ENCODE peak calls at places on chromosome 18, in nine cellular contexts. E, J, G, P, Q, B, C, U and S are unnamed samples.

GRCh38 chr18:22667616-22668422 is 250.1 kb upstream of the CTAGE1 start:
- DNase-seq in E (peak; percentile 96), J (no peak), G (no peak), P (no peak), Q (peak; percentile 94), B (no peak), C (no peak), U (peak; percentile 12), S (no peak)

GRCh38 chr18:24014986-24015896 is 687 bp downstream of the TTC39C start:
- DNase-seq in E (peak; percentile 76), J (peak; percentile 51), G (peak; percentile 59), P (peak; percentile 42), Q (peak; percentile 27), B (peak; percentile 27), C (peak; percentile 43), U (peak; percentile 30), S (no peak)

GRCh38 chr18:70181015-70181414 is 24.5 kb downstream of the RTTN start:
- DNase-seq in E (peak; percentile 79), J (no peak), G (no peak), P (no peak), Q (peak; percentile 84), B (no peak), C (no peak), U (no peak), S (no peak)

GRCh38 chr18:54279477-54280205 is 10.3 kb downstream of the POLI start:
- DNase-seq in E (no peak), J (no peak), G (no peak), P (no peak), Q (no peak), B (no peak), C (no peak), U (no peak), S (no peak)

GRCh38 chr18:46067431-46068007 is 4.5 kb downstream of the PSTPIP2 start:
- DNase-seq in E (peak; percentile 24), J (no peak), G (no peak), P (no peak), Q (peak; percentile 24), B (no peak), C (no peak), U (no peak), S (no peak)

GRCh38 chr18:3481696-3482210 is 31.8 kb downstream of the TGIF1 start:
- DNase-seq in E (peak; percentile 25), J (peak; percentile 52), G (peak; percentile 22), P (peak; percentile 39), Q (peak; percentile 27), B (no peak), C (no peak), U (no peak), S (no peak)

GRCh38 chr18:68865503-68865902 is 67.6 kb downstream of the CCDC102B start:
- DNase-seq in E (no peak), J (no peak), G (no peak), P (no peak), Q (no peak), B (no peak), C (no peak), U (no peak), S (no peak)

GRCh38 chr18:9095297-9096012 is 7.0 kb upstream of the NDUFV2 start:
- DNase-seq in E (peak; percentile 31), J (no peak), G (peak; percentile 67), P (no peak), Q (no peak), B (no peak), C (no peak), U (no peak), S (no peak)

GRCh38 chr18:31821452-31822171 is 60.9 kb upstream of the SLC25A52 start:
- DNase-seq in E (no peak), J (no peak), G (no peak), P (peak; percentile 27), Q (no peak), B (no peak), C (no peak), U (no peak), S (no peak)

GRCh38 chr18:31274915-31275314 is 43.0 kb upstream of the DSG1 start:
- DNase-seq in E (no peak), J (no peak), G (no peak), P (no peak), Q (no peak), B (peak; percentile 4), C (no peak), U (no peak), S (no peak)

GRCh38 chr18:75915941-75916640 is 488.6 kb upstream of the SMIM21 start:
- DNase-seq in E (no peak), J (peak; percentile 88), G (no peak), P (peak; percentile 65), Q (no peak), B (peak; percentile 19), C (peak; percentile 75), U (no peak), S (peak; percentile 43)

GRCh38 chr18:79442508-79443221 is 46.9 kb downstream of the NFATC1 start:
- DNase-seq in E (no peak), J (no peak), G (no peak), P (no peak), Q (no peak), B (no peak), C (no peak), U (no peak), S (no peak)

GRCh38 chr18:10771053-10771709 is 245.4 kb downstream of the NAPG start:
- DNase-seq in E (peak; percentile 19), J (no peak), G (no peak), P (no peak), Q (no peak), B (no peak), C (no peak), U (peak; percentile 13), S (no peak)

GRCh38 chr18:78649421-78649820 is 330.2 kb upstream of the SALL3 start:
- DNase-seq in E (no peak), J (no peak), G (no peak), P (no peak), Q (no peak), B (no peak), C (no peak), U (no peak), S (no peak)

GRCh38 chr18:13136689-13137040 is 81.9 kb upstream of the LDLRAD4 start:
- DNase-seq in E (peak; percentile 36), J (peak; percentile 54), G (no peak), P (no peak), Q (no peak), B (no peak), C (no peak), U (no peak), S (no peak)

GRCh38 chr18:73283032-73283431 is 415.2 kb upstream of the NETO1 start:
- DNase-seq in E (peak; percentile 76), J (no peak), G (no peak), P (no peak), Q (peak; percentile 69), B (no peak), C (no peak), U (no peak), S (no peak)

GRCh38 chr18:70385474-70385873 is 96.6 kb downstream of the SOCS6 start:
- DNase-seq in E (peak; percentile 63), J (no peak), G (no peak), P (no peak), Q (no peak), B (no peak), C (no peak), U (no peak), S (no peak)

GRCh38 chr18:61991836-61992235 is 99.0 kb upstream of the RNF152 start:
- DNase-seq in E (peak; percentile 60), J (no peak), G (no peak), P (no peak), Q (no peak), B (no peak), C (no peak), U (no peak), S (no peak)

GRCh38 chr18:56550121-56550520 is 88.3 kb downstream of the TXNL1 start:
- DNase-seq in E (peak; percentile 11), J (no peak), G (no peak), P (no peak), Q (peak; percentile 26), B (no peak), C (no peak), U (no peak), S (no peak)